ENCODE peak calls at places on chromosomes 5 and 9, in nine cellular contexts. K is HCT116, L is IMR-90, C is SK-N-SH, Z is fibroblast of lung, G is A549, R is GM23338, X is neural progenitor cell, D is hepatocyte. I is an unnamed sample.

GRCh38 chr9:120916573-120916972 is 10.0 kb downstream of the TRAF1 start:
- DNase-seq in K (no peak), L (peak), C (peak), Z (no peak), G (no peak), R (peak), X (no peak), D (peak), I (no peak)

GRCh38 chr5:159017787-159018186 is 81.9 kb downstream of the EBF1 start:
- DNase-seq in K (no peak), L (peak), C (peak), Z (peak), G (peak), R (peak), X (no peak), D (peak), I (peak)

GRCh38 chr5:2877520-2877919 is 126.0 kb upstream of the IRX2 start:
- DNase-seq in K (no peak), L (no peak), C (no peak), Z (no peak), G (no peak), R (no peak), X (no peak), D (no peak), I (no peak)

GRCh38 chr9:19642256-19642655 is 146.6 kb downstream of the SLC24A2 start:
- DNase-seq in K (no peak), L (no peak), C (peak), Z (no peak), G (no peak), R (no peak), X (no peak), D (no peak), I (no peak)

GRCh38 chr5:107618233-107618632 is 52.5 kb downstream of the EFNA5 start:
- DNase-seq in K (no peak), L (no peak), C (no peak), Z (peak), G (no peak), R (no peak), X (no peak), D (no peak), I (no peak)

GRCh38 chr9:72315510-72316287 is 49.3 kb downstream of the ZFAND5 start:
- DNase-seq in K (no peak), L (peak), C (no peak), Z (peak), G (peak), R (peak), X (peak), D (peak), I (no peak)

GRCh38 chr5:9347032-9347431 is 198.8 kb downstream of the SEMA5A start:
- DNase-seq in K (no peak), L (no peak), C (no peak), Z (no peak), G (no peak), R (no peak), X (no peak), D (no peak), I (no peak)

GRCh38 chr5:68126871-68127270 is 88.7 kb upstream of the PIK3R1 start:
- DNase-seq in K (no peak), L (no peak), C (no peak), Z (no peak), G (no peak), R (no peak), X (no peak), D (no peak), I (no peak)

GRCh38 chr5:129114539-129115193 is 20.1 kb downstream of the ISOC1 start:
- DNase-seq in K (no peak), L (no peak), C (no peak), Z (no peak), G (no peak), R (no peak), X (no peak), D (no peak), I (no peak)

GRCh38 chr5:98726258-98726657 is 47.2 kb upstream of the RGMB start:
- DNase-seq in K (no peak), L (no peak), C (no peak), Z (no peak), G (no peak), R (no peak), X (no peak), D (no peak), I (no peak)

GRCh38 chr5:158677490-158677838 is 422.3 kb downstream of the EBF1 start:
- DNase-seq in K (no peak), L (no peak), C (no peak), Z (no peak), G (no peak), R (no peak), X (no peak), D (no peak), I (no peak)

GRCh38 chr9:72843525-72844439 is 109.1 kb downstream of the ALDH1A1 start:
- DNase-seq in K (no peak), L (no peak), C (no peak), Z (no peak), G (peak), R (peak), X (no peak), D (peak), I (no peak)

GRCh38 chr5:10518352-10518751 is 45.5 kb upstream of the ANKRD33B start:
- DNase-seq in K (no peak), L (peak), C (no peak), Z (peak), G (peak), R (no peak), X (no peak), D (peak), I (no peak)

GRCh38 chr9:131618071-131618479 is 72.8 kb downstream of the PRRT1B start:
- DNase-seq in K (no peak), L (no peak), C (peak), Z (no peak), G (no peak), R (no peak), X (no peak), D (peak), I (no peak)

GRCh38 chr5:64384761-64385160 is 121.1 kb upstream of the RGS7BP start:
- DNase-seq in K (peak), L (no peak), C (peak), Z (peak), G (peak), R (peak), X (peak), D (peak), I (no peak)

GRCh38 chr9:79731483-79731882 is 159.7 kb downstream of the TLE4 start:
- DNase-seq in K (no peak), L (no peak), C (no peak), Z (no peak), G (no peak), R (no peak), X (no peak), D (no peak), I (no peak)

GRCh38 chr5:123690821-123691220 is 178.8 kb downstream of the CSNK1G3 start:
- DNase-seq in K (no peak), L (peak), C (no peak), Z (peak), G (no peak), R (no peak), X (no peak), D (no peak), I (no peak)

GRCh38 chr9:116907989-116908388 is 220.9 kb downstream of the TRIM32 start:
- DNase-seq in K (no peak), L (no peak), C (no peak), Z (no peak), G (no peak), R (no peak), X (no peak), D (no peak), I (no peak)

GRCh38 chr9:116905131-116905724 is 218.1 kb downstream of the TRIM32 start:
- DNase-seq in K (no peak), L (no peak), C (no peak), Z (no peak), G (no peak), R (peak), X (peak), D (no peak), I (no peak)

DNA sequence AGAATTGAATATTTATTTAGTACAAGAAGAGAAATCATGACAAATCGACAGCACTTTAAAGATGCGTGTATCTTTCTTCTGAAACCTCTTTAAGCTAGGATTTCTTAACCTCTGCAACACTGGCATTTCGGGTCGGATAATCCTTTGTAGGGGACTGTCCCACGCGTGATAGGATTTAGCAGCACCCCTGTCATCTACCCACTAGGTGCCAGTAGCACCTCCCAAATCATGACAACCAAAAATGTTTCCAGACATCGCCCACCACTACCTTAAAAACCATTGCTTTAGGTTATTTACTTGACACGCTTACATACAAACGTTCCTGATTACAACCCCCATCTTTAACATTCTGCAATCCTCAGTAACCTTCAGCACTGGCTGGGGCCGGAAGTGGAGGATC is 223.1 kb downstream of the TRIM32 start:
- DNase-seq in K (no peak), L (no peak), C (no peak), Z (no peak), G (no peak), R (peak), X (no peak), D (no peak), I (no peak)
- TF ChIP-seq CTCF in K (no peak), L (peak), C (no peak), Z (no peak), G (no peak), R (peak), X (peak), D (no peak), I (no peak)

GRCh38 chr9:89445801-89446228 is 52.1 kb downstream of the SEMA4D start:
- DNase-seq in K (no peak), L (no peak), C (no peak), Z (no peak), G (no peak), R (no peak), X (no peak), D (no peak), I (no peak)

GRCh38 chr9:89446440-89447310 is 51.2 kb downstream of the SEMA4D start:
- DNase-seq in K (no peak), L (no peak), C (no peak), Z (no peak), G (no peak), R (no peak), X (no peak), D (no peak), I (no peak)

GRCh38 chr9:89444212-89444611 is 53.7 kb downstream of the SEMA4D start:
- DNase-seq in K (no peak), L (no peak), C (no peak), Z (no peak), G (no peak), R (no peak), X (no peak), D (no peak), I (no peak)

GRCh38 chr9:89442981-89443817 is 54.7 kb downstream of the SEMA4D start:
- DNase-seq in K (no peak), L (peak), C (no peak), Z (no peak), G (no peak), R (no peak), X (no peak), D (no peak), I (no peak)

GRCh38 chr9:89445135-89445797 is 52.6 kb downstream of the SEMA4D start:
- DNase-seq in K (no peak), L (no peak), C (no peak), Z (no peak), G (no peak), R (no peak), X (no peak), D (no peak), I (no peak)
- H3K4me2 ChIP-seq in K (no peak), L (no peak), C (no peak), Z (no peak), G (no peak), R (no peak), X (no peak), D (no peak), I (no peak)

GRCh38 chr5:40395241-40395640 is 284.5 kb upstream of the PTGER4 start:
- DNase-seq in K (no peak), L (no peak), C (no peak), Z (no peak), G (no peak), R (no peak), X (no peak), D (no peak), I (no peak)

GRCh38 chr5:40397976-40398375 is 281.7 kb upstream of the PTGER4 start:
- DNase-seq in K (no peak), L (no peak), C (no peak), Z (no peak), G (no peak), R (no peak), X (no peak), D (no peak), I (no peak)

GRCh38 chr5:40399349-40399748 is 280.4 kb upstream of the PTGER4 start:
- DNase-seq in K (no peak), L (peak), C (no peak), Z (peak), G (no peak), R (no peak), X (no peak), D (no peak), I (no peak)

GRCh38 chr5:40394715-40395114 is 285.0 kb upstream of the PTGER4 start:
- DNase-seq in K (no peak), L (no peak), C (no peak), Z (no peak), G (no peak), R (no peak), X (no peak), D (no peak), I (no peak)

GRCh38 chr5:40396312-40396711 is 283.4 kb upstream of the PTGER4 start:
- DNase-seq in K (no peak), L (no peak), C (no peak), Z (no peak), G (no peak), R (no peak), X (no peak), D (no peak), I (no peak)
- TF ChIP-seq CTCF in K (no peak), L (no peak), C (no peak), Z (no peak), G (no peak), R (no peak), X (no peak), D (no peak), I (no peak)

DNA sequence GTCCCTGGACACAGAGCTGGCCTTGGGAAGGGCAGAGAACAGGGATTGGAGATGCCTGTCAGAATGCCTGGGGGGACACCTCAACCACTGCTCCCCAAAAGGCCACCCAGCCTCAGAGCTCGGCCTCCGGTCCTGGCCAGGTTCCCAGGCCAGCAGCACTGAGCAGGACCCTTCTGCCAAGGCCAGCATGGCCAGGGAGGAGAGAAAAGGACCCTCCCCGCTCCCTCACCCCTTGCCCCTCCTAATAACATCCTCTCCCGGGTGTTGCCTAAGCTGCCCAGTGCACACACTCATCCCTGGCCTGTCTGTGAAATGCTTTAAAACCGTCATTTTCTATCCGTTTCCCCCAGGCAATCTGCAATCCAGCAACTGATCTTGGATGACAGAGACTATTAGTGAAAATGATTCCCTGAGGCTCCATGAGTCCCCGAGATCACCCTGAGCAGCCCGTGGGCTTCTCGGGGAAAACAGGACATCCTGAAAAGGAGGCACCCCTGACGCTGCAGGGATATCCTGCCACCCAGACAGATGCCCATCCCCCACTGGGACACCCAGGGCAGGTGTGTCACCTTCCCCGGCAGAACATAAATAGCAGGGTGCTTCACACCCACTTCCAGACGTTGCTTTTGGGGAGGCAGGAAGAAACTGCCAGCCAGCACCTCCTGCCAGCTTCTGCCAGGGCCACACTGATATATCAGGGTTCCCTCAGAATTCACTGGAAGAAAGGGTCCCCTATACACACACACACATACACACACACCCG is 75.3 kb downstream of the ADAMTS2 start:
- DNase-seq in K (no peak), L (no peak), C (peak), Z (no peak), G (no peak), R (no peak), X (no peak), D (no peak), I (no peak)
- H3K4me2 ChIP-seq in K (no peak), L (no peak), C (no peak), Z (no peak), G (no peak), R (no peak), X (no peak), D (no peak), I (no peak)

I was measured in DND-41.